ENCODE peak calls at places on chromosome 17, in nine cellular contexts. Y is CD4-positive, alpha-beta memory T cell; F is pulmonary artery endothelial cell; A is GM12891; P is stromal cell of bone marrow; X is nucleus accumbens; R is NCI-H1092 treated with DMSO at 0.1 percent for 48 hours; E is HT1080; M is RKO. L is an unnamed sample.

GRCh38 chr17:68238488-68238887 is 9.4 kb upstream of the AMZ2 start:
- DNase-seq in X (no peak), E (no peak), P (no peak), F (no peak), Y (peak), A (no peak), R (no peak), M (no peak), L (no peak)

GRCh38 chr17:8326591-8327583 is 12.8 kb upstream of the ODF4 start:
- DNase-seq in A (peak), P (no peak), R (peak), Y (peak), M (no peak), F (no peak), E (no peak), X (no peak), L (no peak)

GRCh38 chr17:29710891-29711418 is 88.2 kb upstream of the CORO6 start:
- DNase-seq in A (no peak), P (peak), R (no peak), Y (no peak), F (no peak), M (no peak), E (no peak), X (no peak), L (peak)

GRCh38 chr17:41492771-41493170 is 3.1 kb upstream of the KRT36 start:
- DNase-seq in A (no peak), F (peak), M (no peak), E (peak), P (no peak), X (no peak), R (peak), Y (no peak), L (no peak)

GRCh38 chr17:7428557-7428956 is at the start of gene SPEM3:
- DNase-seq in X (no peak), M (no peak), E (no peak), F (no peak), Y (no peak), P (no peak), A (no peak), R (no peak), L (no peak)

GRCh38 chr17:78527345-78527744 is 49.9 kb downstream of the DNAH17 start:
- DNase-seq in R (no peak), P (no peak), A (no peak), X (no peak), Y (no peak), F (no peak), E (no peak), M (no peak), L (no peak)

GRCh38 chr17:46212634-46213435 is 19.6 kb upstream of the KANSL1 start:
- DNase-seq in A (peak), Y (peak), M (peak), X (no peak), F (no peak), R (peak), P (peak), E (peak), L (peak)

GRCh38 chr17:50949128-50950001 is 83.2 kb upstream of the TOB1 start:
- DNase-seq in M (no peak), Y (no peak), X (no peak), E (no peak), P (no peak), R (no peak), A (no peak), F (no peak), L (no peak)

GRCh38 chr17:38702166-38702899 is 2.7 kb upstream of the MLLT6 start:
- DNase-seq in A (no peak), R (peak), P (peak), E (peak), M (peak), F (peak), X (no peak), Y (peak), L (peak)

GRCh38 chr17:67475161-67475887 is 98.2 kb downstream of the PITPNC1 start:
- DNase-seq in F (peak), A (peak), P (peak), R (peak), X (no peak), M (peak), E (peak), Y (peak), L (no peak)

GRCh38 chr17:59620518-59621259 is 994 bp downstream of the CLTC start:
- DNase-seq in X (no peak), F (no peak), R (peak), P (no peak), A (no peak), M (peak), E (peak), Y (peak), L (no peak)

GRCh38 chr17:76947309-76947708 is 79.1 kb downstream of the MGAT5B start:
- DNase-seq in A (no peak), M (no peak), X (no peak), P (no peak), F (no peak), Y (no peak), R (no peak), E (no peak), L (no peak)

GRCh38 chr17:2176484-2177175 is 121.7 kb downstream of the HIC1 start:
- DNase-seq in M (no peak), X (no peak), F (no peak), A (no peak), Y (no peak), E (no peak), P (no peak), R (no peak), L (no peak)

GRCh38 chr17:44794699-44795413 is 35.2 kb downstream of the GJC1 start:
- DNase-seq in X (no peak), P (peak), E (peak), M (peak), R (no peak), A (no peak), Y (no peak), F (peak), L (peak)

GRCh38 chr17:36195474-36196098 is 972 bp downstream of the CCL3L1 start:
- DNase-seq in P (no peak), M (no peak), F (no peak), X (no peak), Y (no peak), R (no peak), A (no peak), E (no peak), L (no peak)

GRCh38 chr17:29179232-29180036 is 764 bp downstream of the MYO18A start:
- DNase-seq in Y (no peak), A (no peak), R (peak), M (peak), F (no peak), X (no peak), E (no peak), P (no peak), L (no peak)

GRCh38 chr17:82662711-82663261 is 14.5 kb upstream of the WDR45B start:
- DNase-seq in A (no peak), Y (no peak), E (no peak), P (no peak), F (no peak), M (no peak), X (no peak), R (no peak), L (no peak)

GRCh38 chr17:35890774-35891155 is 10.6 kb upstream of the CCL5 start:
- DNase-seq in X (no peak), P (no peak), Y (peak), M (no peak), F (no peak), A (no peak), E (no peak), R (no peak), L (no peak)

GRCh38 chr17:16281351-16281750 is 64.3 kb downstream of the PIGL start:
- DNase-seq in M (no peak), A (no peak), P (no peak), E (peak), X (no peak), R (no peak), F (no peak), Y (no peak), L (no peak)

GRCh38 chr17:9937164-9937835 is 32.2 kb upstream of the RCVRN start:
- DNase-seq in P (peak), R (no peak), A (no peak), X (no peak), M (no peak), E (no peak), Y (no peak), F (no peak), L (no peak)

GRCh38 chr17:1351275-1351674 is 48.7 kb downstream of the YWHAE start:
- DNase-seq in P (no peak), Y (no peak), M (no peak), E (no peak), X (no peak), R (no peak), A (no peak), F (no peak), L (no peak)

GRCh38 chr17:9612016-9612415 is 33.3 kb upstream of the USP43 start:
- DNase-seq in F (no peak), Y (no peak), A (no peak), E (peak), X (no peak), M (peak), R (no peak), P (no peak), L (no peak)

GRCh38 chr17:30958187-30958586 is 12.7 kb upstream of the RNF135 start:
- DNase-seq in F (no peak), Y (no peak), X (no peak), M (no peak), A (no peak), R (no peak), P (no peak), E (no peak), L (no peak)

GRCh38 chr17:34261568-34261967 is 6.5 kb downstream of the CCL2 start:
- DNase-seq in R (no peak), Y (no peak), X (no peak), A (no peak), M (no peak), F (no peak), E (no peak), P (no peak), L (no peak)

GRCh38 chr17:7523033-7523432 is 25.8 kb upstream of the TNFSF12 start:
- DNase-seq in M (peak), P (no peak), R (no peak), X (no peak), E (no peak), Y (peak), F (no peak), A (no peak), L (no peak)

GRCh38 chr17:72761431-72761830 is 331.1 kb downstream of the SLC39A11 start:
- DNase-seq in X (no peak), F (no peak), R (no peak), Y (no peak), M (no peak), E (no peak), P (no peak), A (no peak), L (no peak)

GRCh38 chr17:42830971-42831370 is 2.2 kb upstream of the PSME3 start:
- DNase-seq in A (no peak), X (no peak), E (no peak), P (no peak), R (no peak), Y (no peak), F (no peak), M (no peak), L (no peak)

GRCh38 chr17:19659366-19660177 is 11.0 kb downstream of the ALDH3A2 start:
- DNase-seq in R (no peak), X (no peak), P (no peak), M (no peak), E (no peak), Y (no peak), A (no peak), F (no peak), L (no peak)

GRCh38 chr17:791807-792206 is 9.7 kb downstream of the MRM3 start:
- DNase-seq in M (no peak), P (no peak), E (no peak), Y (no peak), X (no peak), R (no peak), A (no peak), F (no peak), L (no peak)

GRCh38 chr17:21417921-21418320 is 41.8 kb downstream of the KCNJ12 start:
- DNase-seq in Y (no peak), X (no peak), M (no peak), R (no peak), A (no peak), P (no peak), F (no peak), E (no peak), L (no peak)

GRCh38 chr17:57135748-57136342 is 50.8 kb downstream of the AKAP1 start:
- DNase-seq in M (no peak), E (no peak), F (no peak), Y (no peak), A (no peak), X (no peak), R (peak), P (no peak), L (no peak)

GRCh38 chr17:50056961-50057330 is 1.0 kb downstream of the ITGA3 start:
- DNase-seq in Y (no peak), P (no peak), M (peak), R (no peak), A (no peak), X (no peak), F (no peak), E (no peak), L (no peak)

GRCh38 chr17:59287452-59287851 is 44.0 kb upstream of the YPEL2 start:
- DNase-seq in M (peak), F (peak), A (no peak), E (peak), X (no peak), R (no peak), P (peak), Y (no peak), L (peak)

GRCh38 chr17:59786213-59786535 is 78.7 kb downstream of the VMP1 start:
- DNase-seq in F (no peak), M (no peak), P (no peak), X (no peak), Y (no peak), A (no peak), E (no peak), R (no peak), L (no peak)

GRCh38 chr17:38579934-38580333 is 25.8 kb downstream of the SRCIN1 start:
- DNase-seq in A (no peak), R (peak), Y (no peak), X (no peak), P (no peak), M (peak), F (no peak), E (peak), L (no peak)

GRCh38 chr17:17790673-17791464 is 45.9 kb downstream of the SREBF1 start:
- DNase-seq in M (no peak), X (no peak), Y (no peak), P (no peak), A (no peak), E (no peak), F (no peak), R (peak), L (no peak)

L was measured in HS-5.